ENCODE peak calls at places on chromosomes 11 and 22, in nine cellular contexts. C is hypothalamus, I is cardiac fibroblast, F is amniotic stem cell, Y is A549, J is GM10248, O is heart left ventricle, N is mesothelial cell of epicardium, G is heart right ventricle. Q is an unnamed sample.

GRCh38 chr11:11320820-11321219 is 32.2 kb downstream of the CSNK2A3 start:
- DNase-seq in C (no peak), I (no peak), F (no peak), Y (no peak), J (no peak), O (no peak), N (no peak), G (no peak), Q (no peak)

GRCh38 chr22:33329398-33329797 is 271.2 kb upstream of the SYN3 start:
- DNase-seq in C (no peak), I (no peak), F (no peak), Y (peak), J (no peak), O (no peak), N (no peak), G (no peak), Q (no peak)

GRCh38 chr22:44741929-44742328 is 10.4 kb upstream of the ARHGAP8 start:
- DNase-seq in C (no peak), I (no peak), F (no peak), Y (no peak), J (no peak), O (no peak), N (no peak), G (no peak), Q (peak)

GRCh38 chr11:109085708-109086373 is 336.1 kb upstream of the C11orf87 start:
- DNase-seq in C (no peak), I (peak), F (peak), Y (no peak), J (no peak), O (no peak), N (no peak), G (peak), Q (no peak)

GRCh38 chr22:29606320-29606719 is 2.9 kb downstream of the NF2 start:
- DNase-seq in C (no peak), I (no peak), F (no peak), Y (no peak), J (no peak), O (no peak), N (no peak), G (no peak), Q (no peak)

GRCh38 chr11:79400717-79401330 is 40.0 kb downstream of the TENM4 start:
- DNase-seq in C (no peak), I (peak), F (no peak), Y (peak), J (peak), O (no peak), N (no peak), G (peak), Q (no peak)

GRCh38 chr11:58574851-58575250 is 805 bp downstream of the LPXN start:
- DNase-seq in C (no peak), I (peak), F (no peak), Y (no peak), J (no peak), O (no peak), N (no peak), G (no peak), Q (no peak)

GRCh38 chr11:18468962-18469361 is 13.3 kb downstream of the LDHAL6A start:
- DNase-seq in C (no peak), I (no peak), F (no peak), Y (no peak), J (no peak), O (no peak), N (no peak), G (no peak), Q (no peak)

GRCh38 chr11:71500601-71501021 is 26.5 kb upstream of the KRTAP5-7 start:
- DNase-seq in C (no peak), I (no peak), F (no peak), Y (no peak), J (no peak), O (no peak), N (peak), G (peak), Q (no peak)

Q was measured in HuH-7.